ENCODE peak calls at places on chromosomes 12 and 14, in six cellular contexts. One of them, this sample, is unnamed.

GRCh38 chr12:50825372-50825838 is 17.3 kb upstream of the TMPRSS12 start:
- DNase-seq in type B pancreatic cell: no peak
- DNase-seq in fibroblast of lung: peak; percentile 68
- DNase-seq in nephron progenitor cell: no peak
- DNase-seq in psoas muscle: no peak
- DNase-seq in ovary: no peak
- DNase-seq in this sample: peak; percentile 36

GRCh38 chr14:37165794-37166193 is 6.6 kb downstream of the SLC25A21 start:
- DNase-seq in type B pancreatic cell: no peak
- DNase-seq in fibroblast of lung: no peak
- DNase-seq in nephron progenitor cell: no peak
- DNase-seq in psoas muscle: no peak
- DNase-seq in ovary: no peak
- DNase-seq in this sample: no peak

GRCh38 chr14:104423715-104424405 is 155.7 kb upstream of the C14orf180 start:
- DNase-seq in type B pancreatic cell: peak; percentile 66
- DNase-seq in fibroblast of lung: no peak
- DNase-seq in nephron progenitor cell: no peak
- DNase-seq in psoas muscle: no peak
- DNase-seq in ovary: no peak
- DNase-seq in this sample: no peak

GRCh38 chr12:26187429-26187828 is 7.9 kb upstream of the SSPN start:
- DNase-seq in type B pancreatic cell: no peak
- DNase-seq in fibroblast of lung: no peak
- DNase-seq in nephron progenitor cell: no peak
- DNase-seq in psoas muscle: no peak
- DNase-seq in ovary: no peak
- DNase-seq in this sample: no peak

GRCh38 chr12:118055865-118056773 is 4.9 kb downstream of the WSB2 start:
- DNase-seq in type B pancreatic cell: no peak
- DNase-seq in fibroblast of lung: no peak
- DNase-seq in nephron progenitor cell: no peak
- DNase-seq in psoas muscle: no peak
- DNase-seq in ovary: no peak
- DNase-seq in this sample: peak; percentile 96

GRCh38 chr12:42382013-42382696 is 56.2 kb downstream of the PPHLN1 start:
- DNase-seq in type B pancreatic cell: no peak
- DNase-seq in fibroblast of lung: no peak
- DNase-seq in nephron progenitor cell: no peak
- DNase-seq in psoas muscle: no peak
- DNase-seq in ovary: no peak
- DNase-seq in this sample: no peak

GRCh38 chr12:26152507-26153102 is 27.8 kb upstream of the BHLHE41 start:
- DNase-seq in type B pancreatic cell: no peak
- DNase-seq in fibroblast of lung: peak; percentile 23
- DNase-seq in nephron progenitor cell: no peak
- DNase-seq in psoas muscle: no peak
- DNase-seq in ovary: no peak
- DNase-seq in this sample: no peak

GRCh38 chr12:113932411-113933196 is 33.5 kb downstream of the RBM19 start:
- DNase-seq in type B pancreatic cell: no peak
- DNase-seq in fibroblast of lung: peak; percentile 21
- DNase-seq in nephron progenitor cell: peak; percentile 34
- DNase-seq in psoas muscle: peak; percentile 30
- DNase-seq in ovary: peak; percentile 64
- DNase-seq in this sample: no peak

GRCh38 chr14:53032161-53032803 is 81.4 kb upstream of the FERMT2 start:
- DNase-seq in type B pancreatic cell: no peak
- DNase-seq in fibroblast of lung: peak; percentile 94
- DNase-seq in nephron progenitor cell: no peak
- DNase-seq in psoas muscle: no peak
- DNase-seq in ovary: no peak
- DNase-seq in this sample: peak; percentile 14

GRCh38 chr12:22083167-22083566 is 37.1 kb downstream of the CMAS start:
- DNase-seq in type B pancreatic cell: no peak
- DNase-seq in fibroblast of lung: peak; percentile 29
- DNase-seq in nephron progenitor cell: no peak
- DNase-seq in psoas muscle: no peak
- DNase-seq in ovary: peak; percentile 27
- DNase-seq in this sample: no peak

GRCh38 chr12:57214398-57214781 is 2.2 kb upstream of the NXPH4 start:
- DNase-seq in type B pancreatic cell: no peak
- DNase-seq in fibroblast of lung: peak; percentile 37
- DNase-seq in nephron progenitor cell: peak; percentile 81
- DNase-seq in psoas muscle: peak; percentile 67
- DNase-seq in ovary: peak; percentile 72
- DNase-seq in this sample: no peak

GRCh38 chr14:36857136-36857535 is 195.5 kb downstream of the PAX9 start:
- DNase-seq in type B pancreatic cell: no peak
- DNase-seq in fibroblast of lung: no peak
- DNase-seq in nephron progenitor cell: no peak
- DNase-seq in psoas muscle: no peak
- DNase-seq in ovary: no peak
- DNase-seq in this sample: peak; percentile 53

GRCh38 chr14:94031880-94032279 is 5.7 kb downstream of the OTUB2 start:
- DNase-seq in type B pancreatic cell: no peak
- DNase-seq in fibroblast of lung: no peak
- DNase-seq in nephron progenitor cell: no peak
- DNase-seq in psoas muscle: no peak
- DNase-seq in ovary: no peak
- DNase-seq in this sample: no peak

GRCh38 chr12:1531654-1532366 is 62.6 kb downstream of the FBXL14 start:
- DNase-seq in type B pancreatic cell: no peak
- DNase-seq in fibroblast of lung: no peak
- DNase-seq in nephron progenitor cell: no peak
- DNase-seq in psoas muscle: no peak
- DNase-seq in ovary: no peak
- DNase-seq in this sample: no peak

GRCh38 chr12:54385251-54385914 is 850 bp upstream of the ZNF385A start:
- DNase-seq in type B pancreatic cell: no peak
- DNase-seq in fibroblast of lung: no peak
- DNase-seq in nephron progenitor cell: no peak
- DNase-seq in psoas muscle: no peak
- DNase-seq in ovary: no peak
- DNase-seq in this sample: no peak

GRCh38 chr14:55107766-55108554 is 21.1 kb upstream of the LGALS3 start:
- DNase-seq in type B pancreatic cell: no peak
- DNase-seq in fibroblast of lung: peak; percentile 98
- DNase-seq in nephron progenitor cell: no peak
- DNase-seq in psoas muscle: peak; percentile 89
- DNase-seq in ovary: peak; percentile 94
- DNase-seq in this sample: no peak

GRCh38 chr12:98873823-98874222 is 228.7 kb downstream of the APAF1 start:
- DNase-seq in type B pancreatic cell: no peak
- DNase-seq in fibroblast of lung: no peak
- DNase-seq in nephron progenitor cell: no peak
- DNase-seq in psoas muscle: no peak
- DNase-seq in ovary: no peak
- DNase-seq in this sample: no peak

GRCh38 chr12:67705394-67706370 is 57.1 kb downstream of the DYRK2 start:
- DNase-seq in type B pancreatic cell: no peak
- DNase-seq in fibroblast of lung: peak; percentile 88
- DNase-seq in nephron progenitor cell: no peak
- DNase-seq in psoas muscle: no peak
- DNase-seq in ovary: no peak
- DNase-seq in this sample: no peak

GRCh38 chr12:57242691-57243454 is 8.1 kb downstream of the STAC3 start:
- DNase-seq in type B pancreatic cell: peak; percentile 90
- DNase-seq in fibroblast of lung: peak; percentile 32
- DNase-seq in nephron progenitor cell: peak; percentile 96
- DNase-seq in psoas muscle: peak; percentile 56
- DNase-seq in ovary: peak; percentile 53
- DNase-seq in this sample: peak; percentile 72

GRCh38 chr14:89061696-89062095 is 237.2 kb downstream of the TTC8 start:
- DNase-seq in type B pancreatic cell: no peak
- DNase-seq in fibroblast of lung: no peak
- DNase-seq in nephron progenitor cell: no peak
- DNase-seq in psoas muscle: no peak
- DNase-seq in ovary: no peak
- DNase-seq in this sample: no peak

GRCh38 chr12:31727197-31727596 is 1.6 kb downstream of the AMN1 start:
- DNase-seq in type B pancreatic cell: no peak
- DNase-seq in fibroblast of lung: no peak
- DNase-seq in nephron progenitor cell: no peak
- DNase-seq in psoas muscle: no peak
- DNase-seq in ovary: no peak
- DNase-seq in this sample: no peak

GRCh38 chr12:62230652-62231051 is 29.6 kb upstream of the USP15 start:
- DNase-seq in type B pancreatic cell: no peak
- DNase-seq in fibroblast of lung: no peak
- DNase-seq in nephron progenitor cell: no peak
- DNase-seq in psoas muscle: no peak
- DNase-seq in ovary: no peak
- DNase-seq in this sample: no peak

GRCh38 chr12:54217774-54218221 is 29.0 kb upstream of the SMUG1 start:
- DNase-seq in type B pancreatic cell: no peak
- DNase-seq in fibroblast of lung: no peak
- DNase-seq in nephron progenitor cell: peak; percentile 73
- DNase-seq in psoas muscle: no peak
- DNase-seq in ovary: peak; percentile 48
- DNase-seq in this sample: no peak

GRCh38 chr12:10634427-10634826 is 21.0 kb upstream of the MAGOHB start:
- DNase-seq in type B pancreatic cell: no peak
- DNase-seq in fibroblast of lung: peak; percentile 80
- DNase-seq in nephron progenitor cell: no peak
- DNase-seq in psoas muscle: no peak
- DNase-seq in ovary: no peak
- DNase-seq in this sample: no peak

GRCh38 chr12:130097342-130097741 is 64.9 kb upstream of the FZD10 start:
- DNase-seq in type B pancreatic cell: no peak
- DNase-seq in fibroblast of lung: no peak
- DNase-seq in nephron progenitor cell: no peak
- DNase-seq in psoas muscle: no peak
- DNase-seq in ovary: no peak
- DNase-seq in this sample: no peak

GRCh38 chr14:25406818-25407217 is 356.9 kb upstream of the STXBP6 start:
- DNase-seq in type B pancreatic cell: no peak
- DNase-seq in fibroblast of lung: peak; percentile 1
- DNase-seq in nephron progenitor cell: peak; percentile 53
- DNase-seq in psoas muscle: no peak
- DNase-seq in ovary: no peak
- DNase-seq in this sample: no peak
- TF ChIP-seq CTCF in type B pancreatic cell: peak; percentile 75
- TF ChIP-seq CTCF in fibroblast of lung: peak; percentile 27
- TF ChIP-seq CTCF in nephron progenitor cell: peak; percentile 62
- TF ChIP-seq CTCF in psoas muscle: no peak
- TF ChIP-seq CTCF in ovary: no peak
- TF ChIP-seq CTCF in this sample: peak; percentile 63

GRCh38 chr12:84912191-84913142 is at the start of gene SLC6A15:
- DNase-seq in type B pancreatic cell: peak; percentile 89
- DNase-seq in fibroblast of lung: peak; percentile 74
- DNase-seq in nephron progenitor cell: peak; percentile 81
- DNase-seq in psoas muscle: peak; percentile 24
- DNase-seq in ovary: peak; percentile 43
- DNase-seq in this sample: no peak
- TF ChIP-seq CTCF in type B pancreatic cell: peak; percentile 80
- TF ChIP-seq CTCF in fibroblast of lung: peak; percentile 57
- TF ChIP-seq CTCF in nephron progenitor cell: peak; percentile 64
- TF ChIP-seq CTCF in psoas muscle: no peak
- TF ChIP-seq CTCF in ovary: no peak
- TF ChIP-seq CTCF in this sample: no peak

GRCh38 chr12:47852096-47852571 is 32.4 kb upstream of the HDAC7 start:
- DNase-seq in type B pancreatic cell: no peak
- DNase-seq in fibroblast of lung: no peak
- DNase-seq in nephron progenitor cell: no peak
- DNase-seq in psoas muscle: no peak
- DNase-seq in ovary: no peak
- DNase-seq in this sample: no peak
- TF ChIP-seq CTCF in type B pancreatic cell: no peak
- TF ChIP-seq CTCF in fibroblast of lung: no peak
- TF ChIP-seq CTCF in nephron progenitor cell: no peak
- TF ChIP-seq CTCF in psoas muscle: no peak
- TF ChIP-seq CTCF in ovary: no peak
- TF ChIP-seq CTCF in this sample: no peak

GRCh38 chr14:24273422-24273998 is 2.1 kb upstream of the RABGGTA start:
- DNase-seq in type B pancreatic cell: no peak
- DNase-seq in fibroblast of lung: no peak
- DNase-seq in nephron progenitor cell: no peak
- DNase-seq in psoas muscle: no peak
- DNase-seq in ovary: no peak
- DNase-seq in this sample: peak; percentile 30
- TF ChIP-seq CTCF in type B pancreatic cell: no peak
- TF ChIP-seq CTCF in fibroblast of lung: peak; percentile 1
- TF ChIP-seq CTCF in nephron progenitor cell: no peak
- TF ChIP-seq CTCF in psoas muscle: no peak
- TF ChIP-seq CTCF in ovary: no peak
- TF ChIP-seq CTCF in this sample: peak; percentile 43

GRCh38 chr14:100314724-100315123 is 8.4 kb upstream of the SLC25A47 start:
- DNase-seq in type B pancreatic cell: no peak
- DNase-seq in fibroblast of lung: no peak
- DNase-seq in nephron progenitor cell: no peak
- DNase-seq in psoas muscle: no peak
- DNase-seq in ovary: no peak
- DNase-seq in this sample: no peak
- TF ChIP-seq CTCF in type B pancreatic cell: no peak
- TF ChIP-seq CTCF in fibroblast of lung: no peak
- TF ChIP-seq CTCF in nephron progenitor cell: no peak
- TF ChIP-seq CTCF in psoas muscle: no peak
- TF ChIP-seq CTCF in ovary: no peak
- TF ChIP-seq CTCF in this sample: no peak

GRCh38 chr12:48818831-48819590 is 715 bp downstream of the CACNB3 start:
- DNase-seq in type B pancreatic cell: no peak
- DNase-seq in fibroblast of lung: no peak
- DNase-seq in nephron progenitor cell: no peak
- DNase-seq in psoas muscle: peak; percentile 26
- DNase-seq in ovary: peak; percentile 61
- DNase-seq in this sample: no peak
- TF ChIP-seq CTCF in type B pancreatic cell: peak; percentile 35
- TF ChIP-seq CTCF in fibroblast of lung: no peak
- TF ChIP-seq CTCF in nephron progenitor cell: no peak
- TF ChIP-seq CTCF in psoas muscle: no peak
- TF ChIP-seq CTCF in ovary: peak; percentile 30
- TF ChIP-seq CTCF in this sample: peak; percentile 5

GRCh38 chr12:87756111-87756510 is 273.1 kb downstream of the C12orf50 start:
- DNase-seq in type B pancreatic cell: no peak
- DNase-seq in fibroblast of lung: peak; percentile 94
- DNase-seq in nephron progenitor cell: no peak
- DNase-seq in psoas muscle: no peak
- DNase-seq in ovary: no peak
- DNase-seq in this sample: no peak
- TF ChIP-seq CTCF in type B pancreatic cell: no peak
- TF ChIP-seq CTCF in fibroblast of lung: no peak
- TF ChIP-seq CTCF in nephron progenitor cell: no peak
- TF ChIP-seq CTCF in psoas muscle: no peak
- TF ChIP-seq CTCF in ovary: no peak
- TF ChIP-seq CTCF in this sample: no peak

DNA sequence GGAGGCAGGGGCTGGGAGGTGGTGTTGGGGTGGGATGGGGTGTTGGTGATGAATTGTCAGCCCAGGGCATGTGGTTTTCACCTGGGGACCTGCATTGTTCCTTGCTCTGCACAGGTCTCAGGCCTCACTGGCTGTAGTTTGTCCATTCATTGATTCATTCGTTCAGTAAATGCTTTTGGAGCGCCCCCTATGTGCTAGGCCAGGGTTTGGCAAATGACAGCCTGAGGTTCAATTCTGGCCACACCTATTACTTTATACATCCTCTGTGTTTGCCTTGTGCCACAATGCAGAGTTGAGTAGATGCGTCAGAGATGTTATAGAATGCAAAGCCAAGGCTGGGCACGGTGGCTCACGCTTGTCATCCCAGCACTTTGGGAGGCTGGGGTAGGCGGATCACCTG is 4.7 kb downstream of the ADCK1 start:
- DNase-seq in type B pancreatic cell: no peak
- DNase-seq in fibroblast of lung: no peak
- DNase-seq in nephron progenitor cell: no peak
- DNase-seq in psoas muscle: no peak
- DNase-seq in ovary: no peak
- DNase-seq in this sample: no peak
- TF ChIP-seq CTCF in type B pancreatic cell: peak; percentile 46
- TF ChIP-seq CTCF in fibroblast of lung: peak; percentile 29
- TF ChIP-seq CTCF in nephron progenitor cell: no peak
- TF ChIP-seq CTCF in psoas muscle: no peak
- TF ChIP-seq CTCF in ovary: no peak
- TF ChIP-seq CTCF in this sample: no peak